ENCODE peak calls at places on chromosome 12, in six cellular contexts. S is CD4-positive, alpha-beta T cell; K is fibroblast of lung; U is IMR-90; R is CD8-positive, alpha-beta memory T cell; V is naive thymus-derived CD4-positive, alpha-beta T cell. I is an unnamed sample.
A peak's percentile ranks its signal among the peaks of the same experiment; 100 is the strongest.

GRCh38 chr12:100154472-100155247 is 12.0 kb upstream of the BLTP3B start:
- DNase-seq in S (peak; percentile 60), K (peak; percentile 32), U (peak; percentile 48), R (peak; percentile 78), V (peak; percentile 54), I (peak; percentile 55)

GRCh38 chr12:104494137-104494815 is 37.5 kb downstream of the CHST11 start:
- DNase-seq in S (no peak), K (peak; percentile 40), U (no peak), R (peak; percentile 60), V (no peak), I (no peak)

GRCh38 chr12:2555487-2556082 is 239.2 kb upstream of the FKBP4 start:
- DNase-seq in S (no peak), K (no peak), U (no peak), R (no peak), V (no peak), I (no peak)

GRCh38 chr12:117761528-117762100 is 207.2 kb downstream of the KSR2 start:
- DNase-seq in S (no peak), K (no peak), U (no peak), R (no peak), V (no peak), I (no peak)

GRCh38 chr12:63353559-63353958 is 202.6 kb upstream of the AVPR1A start:
- DNase-seq in S (no peak), K (peak; percentile 26), U (peak; percentile 2), R (no peak), V (no peak), I (no peak)

GRCh38 chr12:111322336-111323250 is 46.3 kb downstream of the PHETA1 start:
- DNase-seq in S (no peak), K (peak; percentile 37), U (no peak), R (no peak), V (no peak), I (no peak)

GRCh38 chr12:104091136-104091535 is 26.8 kb downstream of the HCFC2 start:
- DNase-seq in S (no peak), K (no peak), U (no peak), R (no peak), V (no peak), I (no peak)

GRCh38 chr12:108611884-108612415 is 14.1 kb upstream of the TMEM119 start:
- DNase-seq in S (no peak), K (peak; percentile 97), U (peak; percentile 89), R (peak; percentile 67), V (no peak), I (peak; percentile 71)

GRCh38 chr12:1350934-1351240 is 243.5 kb downstream of the FBXL14 start:
- DNase-seq in S (no peak), K (peak; percentile 42), U (no peak), R (no peak), V (no peak), I (no peak)

GRCh38 chr12:1203735-1204019 is 212.7 kb downstream of the ERC1 start:
- DNase-seq in S (no peak), K (no peak), U (no peak), R (no peak), V (no peak), I (no peak)

GRCh38 chr12:89874146-89874545 is 165.5 kb upstream of the ATP2B1 start:
- DNase-seq in S (no peak), K (peak; percentile 64), U (peak; percentile 18), R (no peak), V (no peak), I (no peak)

GRCh38 chr12:75374971-75375370 is 15.9 kb upstream of the GLIPR1L2 start:
- DNase-seq in S (no peak), K (peak; percentile 32), U (no peak), R (no peak), V (no peak), I (no peak)

GRCh38 chr12:68814490-68815231 is 6.7 kb downstream of the MDM2 start:
- DNase-seq in S (no peak), K (no peak), U (no peak), R (no peak), V (no peak), I (no peak)

GRCh38 chr12:127548123-127548553 is 718.8 kb upstream of the TMEM132C start:
- DNase-seq in S (no peak), K (peak; percentile 93), U (peak; percentile 72), R (no peak), V (no peak), I (no peak)

GRCh38 chr12:49055978-49056754 is 4.4 kb downstream of the KMT2D start:
- DNase-seq in S (peak; percentile 11), K (peak; percentile 68), U (peak; percentile 82), R (peak; percentile 71), V (no peak), I (peak; percentile 68)

GRCh38 chr12:7434670-7435069 is 9.3 kb downstream of the CD163L1 start:
- DNase-seq in S (no peak), K (no peak), U (no peak), R (no peak), V (no peak), I (no peak)

DNA sequence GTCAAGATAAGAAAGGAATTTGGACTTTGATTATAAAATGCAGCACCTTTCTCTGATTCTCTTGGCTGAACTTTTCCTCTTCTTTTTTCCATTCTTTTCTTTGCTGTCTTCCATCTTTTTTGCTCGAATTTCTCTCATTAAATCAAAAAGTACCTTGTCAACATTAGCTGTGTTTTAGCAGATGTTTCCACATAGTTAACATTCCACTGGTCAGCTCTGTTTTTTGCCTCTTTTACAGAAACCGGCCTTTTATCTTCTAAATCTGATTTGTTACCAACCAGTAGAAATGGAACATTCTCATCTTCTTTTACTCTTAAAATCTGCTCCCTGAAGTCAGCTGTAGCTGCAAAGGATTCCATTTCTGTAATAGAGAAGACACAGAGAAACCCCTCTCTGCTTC is 71.1 kb upstream of the SYT1 start:
- DNase-seq in S (no peak), K (peak; percentile 34), U (peak; percentile 3), R (no peak), V (no peak), I (no peak)
- H3K27me3 ChIP-seq in S (no peaks in the 10 kb centered on the region), K (no peaks in the 10 kb centered on the region), U (no peaks in the 10 kb centered on the region), R (no peaks in the 10 kb centered on the region), V (no peaks in the 10 kb centered on the region), I (no peaks in the 10 kb centered on the region)

GRCh38 chr12:122875590-122876220 is 20.2 kb downstream of the VPS37B start:
- DNase-seq in S (no peak), K (peak; percentile 52), U (no peak), R (peak; percentile 26), V (no peak), I (peak; percentile 67)
- H3K27me3 ChIP-seq in S (no peaks in the 10 kb centered on the region), K (no peaks in the 10 kb centered on the region), U (no peaks in the 10 kb centered on the region), R (no peaks in the 10 kb centered on the region), V (no peaks in the 10 kb centered on the region), I (no peaks in the 10 kb centered on the region)

DNA sequence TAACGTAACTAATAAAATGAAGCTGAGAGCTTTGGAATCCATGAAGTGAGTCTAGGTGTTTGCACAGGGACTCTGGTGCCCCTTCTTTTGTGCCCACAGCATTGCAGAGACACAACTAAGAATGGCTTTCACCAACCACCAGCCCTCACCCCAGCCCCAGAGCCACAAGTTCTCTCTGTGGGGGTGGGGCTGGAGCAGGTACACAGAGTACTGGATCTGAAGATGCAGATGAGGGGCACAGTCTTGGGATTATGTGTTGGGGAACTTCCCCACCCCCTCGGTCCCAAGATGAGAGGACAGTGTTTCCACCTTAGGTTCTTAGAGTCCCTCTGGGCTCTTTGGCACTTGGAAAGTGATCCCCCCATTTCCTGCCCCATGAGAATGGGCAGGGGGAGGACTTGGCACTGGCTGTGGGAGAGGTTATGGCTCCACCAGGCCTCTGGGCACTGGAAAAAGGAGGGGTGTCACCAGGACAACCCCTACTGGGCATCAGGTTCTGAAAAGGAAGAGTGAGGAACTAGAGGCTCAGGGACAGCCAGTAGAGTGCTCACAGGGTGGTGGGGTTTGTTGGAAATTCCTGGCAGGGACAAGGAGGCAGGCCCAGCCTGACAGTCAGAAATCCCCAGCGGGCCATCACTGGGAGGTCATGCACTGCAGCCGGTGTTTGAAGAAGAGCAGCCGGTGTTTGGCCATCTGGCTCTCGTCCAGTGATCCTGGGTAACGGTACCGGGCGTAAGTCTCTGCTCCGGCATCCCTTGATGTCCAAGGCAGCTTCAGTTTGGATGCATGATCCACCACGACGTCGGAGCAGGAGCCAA is 6.7 kb downstream of the B4GALNT1 start:
- DNase-seq in S (no peak), K (no peak), U (no peak), R (no peak), V (no peak), I (no peak)
- H3K27me3 ChIP-seq in S (peaks cover 95% of the 10 kb centered on the region), K (peaks cover 33% of the 10 kb centered on the region), U (peaks cover 77% of the 10 kb centered on the region), R (peaks cover 69% of the 10 kb centered on the region), V (peaks cover 8% of the 10 kb centered on the region), I (no peaks in the 10 kb centered on the region)

DNA sequence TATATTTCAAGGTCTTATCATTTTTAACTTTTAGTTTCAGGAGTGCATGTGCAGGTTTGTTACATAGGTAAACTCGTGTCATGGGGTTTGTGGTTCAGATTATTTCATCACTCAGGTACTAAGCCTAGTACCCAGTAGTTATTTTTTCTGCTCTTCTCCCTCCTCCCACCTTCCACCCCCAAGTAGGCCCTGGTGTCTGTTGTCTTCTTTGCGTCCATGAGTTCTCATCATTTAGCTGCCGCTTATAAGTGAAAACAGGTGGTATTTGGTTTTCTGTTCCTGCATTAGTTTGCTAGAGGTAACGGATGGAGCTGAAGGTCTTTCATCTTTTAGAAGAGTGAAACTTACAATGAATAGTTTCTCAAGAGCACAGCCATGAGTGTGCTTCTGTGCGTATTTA is 24.4 kb downstream of the PIWIL1 start:
- DNase-seq in S (no peak), K (no peak), U (no peak), R (no peak), V (no peak), I (no peak)
- H3K27me3 ChIP-seq in S (no peaks in the 10 kb centered on the region), K (no peaks in the 10 kb centered on the region), U (no peaks in the 10 kb centered on the region), R (no peaks in the 10 kb centered on the region), V (no peaks in the 10 kb centered on the region), I (peaks cover 8% of the 10 kb centered on the region)

DNA sequence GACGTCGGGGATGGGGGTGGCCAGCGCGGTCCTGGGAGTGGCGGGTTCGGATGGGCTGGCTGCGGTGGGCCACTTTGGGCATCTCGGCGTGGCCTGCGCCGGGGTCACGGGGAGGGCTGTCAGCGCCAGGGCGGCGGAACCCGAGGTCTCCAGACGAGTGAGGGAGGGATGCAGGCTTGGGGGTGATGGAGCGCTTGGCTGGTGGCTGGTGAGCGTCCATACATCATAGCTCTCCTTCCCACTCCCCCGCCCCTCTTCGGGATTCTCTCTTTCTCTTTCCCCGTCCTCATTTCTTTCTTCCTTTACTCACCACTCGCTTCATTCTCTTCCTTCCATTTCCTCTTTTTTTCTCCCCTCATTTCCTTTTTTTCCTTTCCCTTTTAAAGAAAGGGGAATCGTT is 260.1 kb upstream of the E2F7 start:
- DNase-seq in S (no peak), K (no peak), U (no peak), R (no peak), V (no peak), I (peak; percentile 16)
- H3K27me3 ChIP-seq in S (peaks cover 54% of the 10 kb centered on the region), K (peaks cover 5% of the 10 kb centered on the region), U (peaks cover 24% of the 10 kb centered on the region), R (peaks cover 4% of the 10 kb centered on the region), V (no peaks in the 10 kb centered on the region), I (peaks cover 37% of the 10 kb centered on the region)

GRCh38 chr12:80715850-80716249 is 862 bp upstream of the MYF5 start:
- DNase-seq in S (no peak), K (no peak), U (no peak), R (no peak), V (no peak), I (no peak)
- H3K27me3 ChIP-seq in S (peaks cover 12% of the 10 kb centered on the region), K (no peaks in the 10 kb centered on the region), U (no peaks in the 10 kb centered on the region), R (no peaks in the 10 kb centered on the region), V (no peaks in the 10 kb centered on the region), I (no peaks in the 10 kb centered on the region)

I was measured in HAP-1.